ENCODE peak calls at places on chromosomes 3 and 15, in six cellular contexts. S, B, Z, Y, H and G are unnamed samples.

GRCh38 chr3:116849261-116849688 is 139.7 kb downstream of the TUSC7 start:
- DNase-seq in S (no peak), B (no peak), Z (no peak), Y (peak; percentile 66), H (no peak), G (no peak)

GRCh38 chr15:101201411-101202174 is 50.3 kb downstream of the CHSY1 start:
- DNase-seq in S (peak; percentile 62), B (no peak), Z (no peak), Y (peak; percentile 97), H (peak; percentile 89), G (peak; percentile 70)

GRCh38 chr15:79160211-79160610 is 69.6 kb upstream of the RASGRF1 start:
- DNase-seq in S (no peak), B (no peak), Z (no peak), Y (no peak), H (no peak), G (no peak)

GRCh38 chr3:11568503-11569155 is 75.1 kb downstream of the VGLL4 start:
- DNase-seq in S (no peak), B (no peak), Z (no peak), Y (no peak), H (no peak), G (no peak)

GRCh38 chr3:128550113-128550440 is 57.1 kb upstream of the GATA2 start:
- DNase-seq in S (no peak), B (no peak), Z (no peak), Y (no peak), H (peak; percentile 37), G (no peak)

GRCh38 chr3:13141991-13142412 is 68.8 kb upstream of the IQSEC1 start:
- DNase-seq in S (no peak), B (no peak), Z (peak; percentile 89), Y (peak; percentile 82), H (peak; percentile 80), G (no peak)

GRCh38 chr15:89898628-89899302 is 5.0 kb upstream of the AP3S2 start:
- DNase-seq in S (peak; percentile 57), B (peak; percentile 32), Z (peak; percentile 88), Y (peak; percentile 90), H (peak; percentile 59), G (no peak)

GRCh38 chr3:55446860-55447259 is 40.2 kb downstream of the WNT5A start:
- DNase-seq in S (peak; percentile 55), B (no peak), Z (no peak), Y (no peak), H (no peak), G (no peak)

GRCh38 chr3:11509175-11510000 is 134.3 kb downstream of the VGLL4 start:
- DNase-seq in S (peak; percentile 63), B (no peak), Z (peak; percentile 89), Y (peak; percentile 74), H (no peak), G (peak; percentile 47)

GRCh38 chr3:121995190-121996137 is 26.6 kb downstream of the ILDR1 start:
- DNase-seq in S (peak; percentile 61), B (peak; percentile 6), Z (peak; percentile 75), Y (peak; percentile 90), H (no peak), G (peak; percentile 41)

GRCh38 chr3:188421836-188422540 is 268.0 kb downstream of the LPP start:
- DNase-seq in S (no peak), B (no peak), Z (no peak), Y (no peak), H (no peak), G (no peak)

GRCh38 chr3:194675081-194675640 is 3.2 kb upstream of the LSG1 start:
- DNase-seq in S (no peak), B (no peak), Z (no peak), Y (no peak), H (no peak), G (no peak)

GRCh38 chr3:140494970-140495369 is 182.9 kb upstream of the TRIM42 start:
- DNase-seq in S (no peak), B (no peak), Z (no peak), Y (no peak), H (no peak), G (no peak)

GRCh38 chr3:13644341-13645082 is 95.6 kb downstream of the FBLN2 start:
- DNase-seq in S (no peak), B (no peak), Z (no peak), Y (no peak), H (no peak), G (no peak)

GRCh38 chr3:113698891-113699465 is 2.5 kb upstream of the USF3 start:
- DNase-seq in S (peak; percentile 70), B (no peak), Z (no peak), Y (peak; percentile 43), H (peak; percentile 61), G (no peak)

GRCh38 chr15:85706779-85707518 is 87.8 kb downstream of the KLHL25 start:
- DNase-seq in S (no peak), B (peak; percentile 48), Z (no peak), Y (peak; percentile 49), H (no peak), G (no peak)

GRCh38 chr15:68354923-68355322 is 77.0 kb downstream of the ITGA11 start:
- DNase-seq in S (no peak), B (no peak), Z (no peak), Y (peak; percentile 74), H (no peak), G (no peak)

GRCh38 chr3:16286161-16286560 is 21.1 kb downstream of the OXNAD1 start:
- DNase-seq in S (no peak), B (peak; percentile 62), Z (no peak), Y (no peak), H (no peak), G (no peak)

GRCh38 chr15:30917675-30918074 is 14.0 kb downstream of the FAN1 start:
- DNase-seq in S (no peak), B (no peak), Z (no peak), Y (no peak), H (no peak), G (no peak)

GRCh38 chr3:126259411-126260391 is 79.3 kb upstream of the ALDH1L1 start:
- DNase-seq in S (peak; percentile 60), B (no peak), Z (peak; percentile 52), Y (peak; percentile 71), H (peak; percentile 72), G (peak; percentile 33)

GRCh38 chr3:71542548-71543370 is 40.8 kb downstream of the FOXP1 start:
- DNase-seq in S (peak; percentile 86), B (no peak), Z (no peak), Y (no peak), H (peak; percentile 45), G (peak; percentile 52)

GRCh38 chr3:133983576-133984560 is 45.9 kb downstream of the SLCO2A1 start:
- DNase-seq in S (no peak), B (no peak), Z (no peak), Y (no peak), H (no peak), G (no peak)

GRCh38 chr3:98039322-98040024 is 4.4 kb upstream of the GABRR3 start:
- DNase-seq in S (no peak), B (peak; percentile 69), Z (peak; percentile 16), Y (peak; percentile 91), H (peak; percentile 79), G (peak; percentile 60)

GRCh38 chr3:6526321-6526720 is 334.6 kb upstream of the GRM7 start:
- DNase-seq in S (no peak), B (no peak), Z (no peak), Y (no peak), H (no peak), G (no peak)

GRCh38 chr15:33154366-33155166 is 39.9 kb downstream of the FMN1 start:
- DNase-seq in S (no peak), B (no peak), Z (no peak), Y (no peak), H (no peak), G (no peak)